ENCODE peak calls at places on chromosomes 13 and 19, in five cellular contexts. V, H, X, N and O are unnamed samples.

GRCh38 chr13:101018720-101019119 is 344.1 kb upstream of the TMTC4 start:
- DNase-seq in H (no peak), V (no peak), N (peak; percentile 54), X (no peak), O (peak; percentile 3)

GRCh38 chr13:59016250-59016649 is 1147.5 kb downstream of the DIAPH3 start:
- DNase-seq in N (peak; percentile 26), V (no peak), X (no peak), H (peak; percentile 8), O (no peak)

GRCh38 chr13:25652764-25653163 is 281.0 kb downstream of the ATP8A2 start:
- DNase-seq in V (no peak), N (no peak), X (no peak), H (no peak), O (no peak)

GRCh38 chr19:16018106-16018755 is 58.1 kb upstream of the TPM4 start:
- DNase-seq in N (no peak), X (no peak), H (no peak), V (no peak), O (no peak)

GRCh38 chr19:39212377-39212742 is 8.3 kb upstream of the SYCN start:
- DNase-seq in X (no peak), V (peak; percentile 77), H (peak; percentile 18), N (peak; percentile 38), O (no peak)

GRCh38 chr19:54444737-54445136 is 4.3 kb upstream of the LENG8 start:
- DNase-seq in H (no peak), X (no peak), N (no peak), V (no peak), O (no peak)

GRCh38 chr19:7992575-7992974 is 12.9 kb downstream of the ELAVL1 start:
- DNase-seq in H (no peak), X (no peak), V (no peak), N (no peak), O (no peak)

GRCh38 chr19:40650749-40651305 is 39.6 kb downstream of the NUMBL start:
- DNase-seq in H (peak; percentile 90), X (peak; percentile 37), N (peak; percentile 83), V (no peak), O (peak; percentile 37)

GRCh38 chr19:18470153-18470552 is 32.2 kb upstream of the ISYNA1 start:
- DNase-seq in H (no peak), N (no peak), X (no peak), V (peak; percentile 74), O (peak; percentile 38)

GRCh38 chr13:95039415-95039814 is 261.8 kb downstream of the ABCC4 start:
- DNase-seq in X (no peak), V (no peak), N (peak; percentile 22), H (no peak), O (peak; percentile 8)

GRCh38 chr19:46909356-46909755 is 48.6 kb downstream of the ARHGAP35 start:
- DNase-seq in V (no peak), N (no peak), X (no peak), H (no peak), O (no peak)

GRCh38 chr13:76769238-76769859 is 116.9 kb downstream of the KCTD12 start:
- DNase-seq in N (no peak), V (no peak), X (no peak), H (no peak), O (no peak)

GRCh38 chr19:38830039-38830733 is 1.4 kb downstream of the ECH1 start:
- DNase-seq in N (peak; percentile 63), X (no peak), H (no peak), V (no peak), O (peak; percentile 66)

GRCh38 chr13:111904701-111905608 is 162.0 kb upstream of the SOX1 start:
- DNase-seq in X (no peak), N (no peak), V (peak; percentile 47), H (no peak), O (no peak)

GRCh38 chr13:39952244-39953233 is 297.1 kb downstream of the COG6 start:
- DNase-seq in H (peak; percentile 69), N (peak; percentile 74), X (no peak), V (no peak), O (peak; percentile 73)

GRCh38 chr19:8575467-8575997 is 1.7 kb downstream of the MYO1F start:
- DNase-seq in V (no peak), N (peak; percentile 59), H (peak; percentile 53), X (no peak), O (peak; percentile 45)

GRCh38 chr13:53028637-53029121 is at the start of gene OLFM4:
- DNase-seq in N (no peak), V (no peak), X (no peak), H (no peak), O (no peak)

GRCh38 chr13:97901716-97902115 is 51.8 kb upstream of the IPO5 start:
- DNase-seq in V (no peak), H (no peak), N (no peak), X (no peak), O (no peak)

GRCh38 chr13:68588623-68589022 is 1358.5 kb upstream of the PCDH9 start:
- DNase-seq in H (no peak), X (no peak), V (no peak), N (no peak), O (no peak)

GRCh38 chr13:21538280-21538679 is 65.7 kb downstream of the MICU2 start:
- DNase-seq in X (no peak), H (no peak), V (no peak), N (no peak), O (no peak)

GRCh38 chr13:95193509-95194230 is 107.6 kb downstream of the ABCC4 start:
- DNase-seq in H (no peak), N (no peak), V (no peak), X (no peak), O (no peak)

GRCh38 chr13:30111810-30112209 is 195.5 kb downstream of the KATNAL1 start:
- DNase-seq in V (no peak), N (no peak), H (no peak), X (no peak), O (no peak)

GRCh38 chr13:36158606-36159005 is 27.4 kb upstream of the DCLK1 start:
- DNase-seq in H (no peak), N (peak; percentile 21), X (no peak), V (no peak), O (no peak)

GRCh38 chr19:31548941-31549340 is 199.7 kb upstream of the TSHZ3 start:
- DNase-seq in N (peak; percentile 61), H (peak; percentile 63), X (no peak), V (no peak), O (peak; percentile 60)

GRCh38 chr13:35469781-35470380 is 6.6 kb downstream of the MAB21L1 start:
- DNase-seq in V (no peak), X (no peak), N (no peak), H (no peak), O (no peak)

GRCh38 chr19:49831592-49831991 is 13.5 kb downstream of the MED25 start:
- DNase-seq in X (no peak), H (no peak), N (no peak), V (no peak), O (no peak)

GRCh38 chr13:62697702-62698101 is 1282.1 kb upstream of the PCDH20 start:
- DNase-seq in V (no peak), X (no peak), H (no peak), N (no peak), O (no peak)
- TF ChIP-seq CTCF in V (no peak), X (no peak), H (no peak), N (no peak), O (no peak)

GRCh38 chr19:53157601-53158000 is 1.3 kb downstream of the ZNF347 start:
- DNase-seq in V (no peak), X (no peak), N (peak; percentile 21), H (peak; percentile 22), O (no peak)
- H3K4me3 ChIP-seq in V (peak overlapping the region; percentile 64), X (peak overlapping the region; percentile 82), N (peak overlapping the region; percentile 64), H (peak overlapping the region; percentile 58), O (peak overlapping the region; percentile 75)

GRCh38 chr13:46962286-46962941 is 65.6 kb upstream of the HTR2A start:
- DNase-seq in X (no peak), V (no peak), N (peak; percentile 37), H (peak; percentile 6), O (no peak)
- TF ChIP-seq CTCF in X (no peak), V (peak; percentile 29), N (peak; percentile 24), H (peak; percentile 36), O (peak; percentile 42)

DNA sequence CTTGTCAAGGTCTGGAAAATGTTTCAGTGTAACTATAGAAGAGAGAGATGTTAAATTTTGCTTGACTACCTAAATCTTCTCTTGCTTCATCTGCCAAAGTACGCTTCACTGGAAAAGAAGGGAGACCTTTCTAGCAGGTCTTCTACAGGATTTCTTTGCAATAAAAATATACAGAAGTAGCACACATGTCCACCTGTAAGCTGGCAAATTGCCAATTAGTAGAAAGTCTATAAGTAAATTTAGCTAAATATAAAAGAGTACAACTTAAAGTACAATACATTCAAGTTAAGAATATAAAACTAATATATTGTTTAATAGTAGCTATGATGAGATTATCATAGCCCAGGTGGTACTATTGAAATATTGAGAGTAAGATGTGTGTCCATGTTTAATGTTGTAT is 128.5 kb upstream of the EDNRB start:
- DNase-seq in N (no peak), X (no peak), H (no peak), V (no peak), O (no peak)
- H3K4me3 ChIP-seq in N (no peak overlapping the region), X (no peak overlapping the region), H (no peak overlapping the region), V (no peak overlapping the region), O (no peak overlapping the region)

GRCh38 chr13:113970810-113971470 is 2.9 kb downstream of the C13orf46 start:
- DNase-seq in X (peak; percentile 67), N (peak; percentile 46), H (peak; percentile 70), V (peak; percentile 41), O (no peak)
- TF ChIP-seq CTCF in X (no peak), N (no peak), H (no peak), V (no peak), O (no peak)

GRCh38 chr13:42878721-42879120 is 97.3 kb downstream of the FAM216B start:
- DNase-seq in N (peak; percentile 46), V (no peak), X (no peak), H (peak; percentile 62), O (no peak)

GRCh38 chr13:42875448-42876269 is 94.3 kb downstream of the FAM216B start:
- DNase-seq in N (peak; percentile 64), V (no peak), X (no peak), H (peak; percentile 82), O (peak; percentile 59)

GRCh38 chr13:42873081-42873480 is 91.7 kb downstream of the FAM216B start:
- DNase-seq in X (no peak), N (no peak), H (no peak), V (no peak), O (no peak)

GRCh38 chr13:42876810-42877550 is 95.6 kb downstream of the FAM216B start:
- DNase-seq in V (no peak), X (no peak), H (peak; percentile 82), N (peak; percentile 88), O (peak; percentile 69)

GRCh38 chr13:42876270-42876714 is 94.9 kb downstream of the FAM216B start:
- DNase-seq in X (no peak), V (no peak), H (peak; percentile 35), N (peak; percentile 45), O (peak; percentile 23)
- H3K4me3 ChIP-seq in X (no peak overlapping the region), V (no peak overlapping the region), H (no peak overlapping the region), N (no peak overlapping the region), O (no peak overlapping the region)